ENCODE peak calls at places on chromosomes 6 and 20, in eight cellular contexts. Y is heart left ventricle, W is body of pancreas, T is aorta, V is heart right ventricle, P is right cardiac atrium, K is HCT116, B is fibroblast of lung. D is an unnamed sample.
A peak's percentile ranks its signal among the peaks of the same experiment; 100 is the strongest.

GRCh38 chr6:157187182-157188093 is 135.9 kb downstream of the TMEM242 start:
- DNase-seq in T (no peak), K (no peak), P (no peak), W (peak; percentile 58), B (no peak), V (peak; percentile 34), Y (no peak), D (no peak)

GRCh38 chr6:137749595-137750215 is 117.4 kb upstream of the TNFAIP3 start:
- DNase-seq in K (no peak), Y (no peak), V (no peak), T (no peak), P (no peak), B (no peak), W (no peak), D (no peak)

GRCh38 chr20:33993800-33994623 is at the start of gene RALY:
- DNase-seq in K (peak; percentile 24), T (peak; percentile 92), P (peak; percentile 91), Y (peak; percentile 91), W (peak; percentile 84), B (peak; percentile 74), V (peak; percentile 86), D (peak; percentile 78)

GRCh38 chr6:22306741-22307466 is 10.1 kb upstream of the PRL start:
- DNase-seq in K (no peak), T (no peak), V (no peak), Y (no peak), P (no peak), B (no peak), W (no peak), D (no peak)

GRCh38 chr6:19812512-19813119 is 24.6 kb upstream of the ID4 start:
- DNase-seq in T (no peak), K (peak; percentile 38), B (peak; percentile 68), Y (no peak), P (no peak), V (no peak), W (peak; percentile 24), D (no peak)

GRCh38 chr20:46031701-46032254 is 2.8 kb downstream of the SLC12A5 start:
- DNase-seq in T (no peak), Y (no peak), B (no peak), V (no peak), K (no peak), P (no peak), W (peak; percentile 26), D (no peak)

GRCh38 chr6:163263998-163264661 is 150.4 kb upstream of the QKI start:
- DNase-seq in T (no peak), W (peak; percentile 86), V (no peak), P (no peak), B (no peak), Y (peak; percentile 70), K (no peak), D (no peak)

GRCh38 chr6:142883011-142883410 is 62.0 kb downstream of the HIVEP2 start:
- DNase-seq in Y (no peak), V (no peak), P (no peak), T (no peak), W (no peak), K (no peak), B (no peak), D (no peak)

GRCh38 chr6:2534406-2535139 is 216.1 kb downstream of the MYLK4 start:
- DNase-seq in V (no peak), Y (no peak), K (no peak), B (peak; percentile 54), T (no peak), P (no peak), W (no peak), D (no peak)

GRCh38 chr6:310671-311070 is 18.4 kb downstream of the DUSP22 start:
- DNase-seq in K (no peak), T (no peak), B (no peak), Y (no peak), W (no peak), P (no peak), V (no peak), D (no peak)
- H3K9me3 ChIP-seq in K (no peaks in the 10 kb centered on the region), T (no peaks in the 10 kb centered on the region), B (no peaks in the 10 kb centered on the region), Y (no peaks in the 10 kb centered on the region), W (no peaks in the 10 kb centered on the region), P (no peaks in the 10 kb centered on the region), V (no peaks in the 10 kb centered on the region), D (no peaks in the 10 kb centered on the region)

DNA sequence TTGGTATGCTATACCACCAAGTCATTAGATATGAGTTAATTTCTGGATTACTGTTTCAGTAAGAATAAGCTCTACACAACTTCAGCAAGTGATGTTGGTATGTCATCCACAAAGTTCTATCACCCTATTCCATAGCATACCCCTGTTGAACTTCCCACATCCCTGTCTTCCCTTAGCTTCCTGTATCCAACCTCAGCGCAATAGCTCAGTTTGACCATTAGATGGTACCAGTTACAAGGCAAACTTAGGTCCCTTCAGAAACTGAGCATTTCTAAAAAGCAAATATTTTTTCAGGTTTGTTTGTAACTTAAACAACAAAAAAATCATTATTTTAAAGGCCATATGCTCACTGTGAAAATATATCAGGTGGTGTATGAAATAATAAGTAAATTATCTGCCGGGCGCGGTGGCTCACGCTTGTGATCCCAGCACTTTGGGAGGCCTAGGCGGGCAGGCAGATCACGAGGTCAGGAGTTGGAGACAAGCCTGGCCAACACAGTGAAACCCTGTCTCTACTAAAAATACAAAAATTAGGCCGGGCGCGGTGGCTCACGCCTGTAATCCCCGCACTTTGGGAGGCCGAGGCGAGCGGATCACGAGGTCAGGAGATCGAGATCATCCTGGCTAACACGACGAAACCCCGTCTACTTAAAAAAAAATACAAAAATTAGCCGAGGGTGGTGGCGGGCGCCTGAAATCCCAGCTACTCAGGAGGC is 8.8 kb upstream of the MOG start:
- DNase-seq in B (peak; percentile 51), W (peak; percentile 13), V (no peak), Y (no peak), T (no peak), K (peak; percentile 48), P (no peak), D (no peak)
- H3K9me3 ChIP-seq in B (no peaks in the 10 kb centered on the region), W (no peaks in the 10 kb centered on the region), V (no peaks in the 10 kb centered on the region), Y (no peaks in the 10 kb centered on the region), T (no peaks in the 10 kb centered on the region), K (no peaks in the 10 kb centered on the region), P (no peaks in the 10 kb centered on the region), D (no peaks in the 10 kb centered on the region)

GRCh38 chr6:15230827-15231226 is 15.0 kb upstream of the JARID2 start:
- DNase-seq in W (no peak), Y (no peak), V (no peak), B (no peak), T (no peak), K (no peak), P (no peak), D (no peak)

GRCh38 chr6:15227827-15228318 is 18.0 kb upstream of the JARID2 start:
- DNase-seq in T (no peak), Y (no peak), W (no peak), K (no peak), B (no peak), P (no peak), V (no peak), D (no peak)

GRCh38 chr6:15234068-15234758 is 11.7 kb upstream of the JARID2 start:
- DNase-seq in B (no peak), Y (no peak), W (no peak), V (no peak), P (no peak), T (no peak), K (no peak), D (no peak)

DNA sequence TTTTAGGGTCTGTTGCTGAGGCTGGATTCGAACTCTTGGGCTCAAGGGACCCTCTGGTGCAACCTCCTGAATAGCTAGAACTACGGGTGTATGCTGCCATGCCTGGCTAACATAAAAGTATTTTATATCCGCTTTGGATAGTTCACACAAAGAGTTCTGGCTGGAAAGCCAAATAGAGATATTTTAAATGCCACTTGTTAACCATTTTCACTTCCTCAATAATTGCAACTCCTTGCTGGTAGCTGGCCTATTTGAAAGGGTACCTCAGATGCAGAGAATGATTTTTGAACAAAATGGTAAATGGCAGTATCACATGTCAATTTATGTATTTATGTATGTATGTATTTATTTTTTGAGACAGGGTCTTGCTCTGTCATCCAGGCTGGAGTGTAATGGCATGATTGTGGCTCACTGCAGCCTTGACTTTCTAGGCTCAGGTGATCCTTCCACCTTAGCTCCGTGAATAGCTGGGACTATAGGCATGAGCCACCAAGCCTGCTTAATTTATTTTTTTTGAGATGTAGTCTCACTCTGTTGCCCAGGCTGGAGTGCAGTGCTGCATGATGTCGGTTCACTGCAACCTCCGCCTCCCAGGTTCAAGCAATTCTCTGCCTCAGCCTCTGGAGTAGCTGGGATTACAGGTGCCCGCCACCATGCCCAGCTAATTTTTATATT is 12.9 kb upstream of the JARID2 start:
- DNase-seq in B (no peak), Y (no peak), W (no peak), K (no peak), V (no peak), P (no peak), T (no peak), D (no peak)
- H3K9me3 ChIP-seq in B (no peaks in the 10 kb centered on the region), Y (no peaks in the 10 kb centered on the region), W (no peaks in the 10 kb centered on the region), K (no peaks in the 10 kb centered on the region), V (no peaks in the 10 kb centered on the region), P (no peaks in the 10 kb centered on the region), T (no peaks in the 10 kb centered on the region), D (no peaks in the 10 kb centered on the region)

GRCh38 chr20:8930691-8931090 is 138.2 kb upstream of the PLCB4 start:
- DNase-seq in T (no peak), Y (no peak), K (no peak), P (no peak), V (no peak), W (no peak), B (no peak), D (no peak)
- H3K9me3 ChIP-seq in T (no peaks in the 10 kb centered on the region), Y (no peaks in the 10 kb centered on the region), K (no peaks in the 10 kb centered on the region), P (no peaks in the 10 kb centered on the region), V (no peaks in the 10 kb centered on the region), W (no peaks in the 10 kb centered on the region), B (no peaks in the 10 kb centered on the region), D (no peaks in the 10 kb centered on the region)

GRCh38 chr6:40128149-40128548 is 193.9 kb upstream of the MOCS1 start:
- DNase-seq in W (no peak), T (no peak), P (no peak), K (no peak), V (no peak), B (no peak), Y (no peak), D (no peak)
- H3K9me3 ChIP-seq in W (no peaks in the 10 kb centered on the region), T (no peaks in the 10 kb centered on the region), P (no peaks in the 10 kb centered on the region), K (no peaks in the 10 kb centered on the region), V (no peaks in the 10 kb centered on the region), B (no peaks in the 10 kb centered on the region), Y (no peaks in the 10 kb centered on the region), D (no peaks in the 10 kb centered on the region)

GRCh38 chr20:56175884-56176283 is 72.6 kb upstream of the MC3R start:
- DNase-seq in W (no peak), B (no peak), Y (no peak), P (no peak), K (no peak), T (no peak), V (no peak), D (no peak)
- H3K9me3 ChIP-seq in W (no peaks in the 10 kb centered on the region), B (no peaks in the 10 kb centered on the region), Y (no peaks in the 10 kb centered on the region), P (no peaks in the 10 kb centered on the region), K (no peaks in the 10 kb centered on the region), T (no peaks in the 10 kb centered on the region), V (no peaks in the 10 kb centered on the region), D (no peaks in the 10 kb centered on the region)

D was measured in T-helper 17 cell.